ENCODE peak calls at places on chromosomes 12 and 14, in ten cellular contexts. H is breast epithelium, C is GM12878, S is endothelial cell of umbilical vein, Y is upper lobe of left lung, U is stomach, V is HCT116, M is sigmoid colon, R is prostate gland, W is transverse colon. P is an unnamed sample.

GRCh38 chr12:82651489-82651888 is 35.2 kb upstream of the TMTC2 start:
- DNase-seq in C (no peak), M (no peak), S (no peak), Y (no peak), R (no peak), W (no peak), H (no peak), U (no peak), V (peak), P (no peak)

GRCh38 chr14:105330491-105330895 is 15.9 kb downstream of the PACS2 start:
- DNase-seq in V (no peak), H (no peak), S (peak), W (no peak), M (no peak), Y (no peak), C (no peak), R (no peak), U (no peak), P (no peak)

GRCh38 chr12:67355428-67356385 is 86.5 kb downstream of the CAND1 start:
- DNase-seq in M (no peak), C (peak), H (no peak), W (no peak), S (peak), R (no peak), V (peak), Y (peak), U (no peak), P (no peak)

GRCh38 chr12:16112626-16113560 is 164.6 kb downstream of the SLC15A5 start:
- DNase-seq in U (no peak), Y (no peak), W (no peak), S (no peak), M (no peak), C (no peak), H (no peak), V (no peak), R (no peak), P (no peak)

GRCh38 chr14:73786942-73787759 is 64.5 kb upstream of the PTGR2 start:
- DNase-seq in W (peak), V (no peak), H (peak), C (no peak), Y (peak), S (peak), R (peak), M (peak), U (peak), P (no peak)

GRCh38 chr12:48789858-48790326 is 1.0 kb upstream of the ADCY6 start:
- DNase-seq in U (no peak), W (no peak), H (no peak), V (no peak), C (no peak), M (no peak), S (no peak), R (no peak), Y (no peak), P (peak)

GRCh38 chr12:51910168-51910567 is 2.9 kb downstream of the ACVRL1 start:
- DNase-seq in H (no peak), R (no peak), Y (no peak), U (no peak), V (no peak), M (peak), C (no peak), S (peak), W (no peak), P (no peak)

GRCh38 chr14:91317381-91318313 is 73.1 kb upstream of the GPR68 start:
- DNase-seq in R (peak), U (peak), S (peak), H (no peak), Y (peak), V (no peak), C (no peak), W (peak), M (peak), P (no peak)

GRCh38 chr12:101877816-101878811 is 734 bp downstream of the DRAM1 start:
- DNase-seq in W (peak), S (peak), V (no peak), H (no peak), R (peak), Y (peak), M (peak), U (peak), C (no peak), P (no peak)

GRCh38 chr14:76918751-76919421 is 92.7 kb downstream of the LRRC74A start:
- DNase-seq in M (peak), C (no peak), V (peak), H (peak), U (peak), R (peak), Y (peak), S (peak), W (peak), P (no peak)

GRCh38 chr12:31590730-31591307 is at the start of gene DENND5B:
- DNase-seq in U (peak), V (no peak), S (peak), W (peak), C (no peak), R (peak), M (peak), Y (peak), H (peak), P (no peak)

GRCh38 chr14:74636424-74637183 is 24.6 kb upstream of the LTBP2 start:
- DNase-seq in V (no peak), W (no peak), C (no peak), H (peak), M (no peak), U (no peak), R (no peak), S (no peak), Y (no peak), P (no peak)

GRCh38 chr12:13342971-13343370 is 146.4 kb downstream of the EMP1 start:
- DNase-seq in M (no peak), Y (no peak), S (no peak), V (no peak), H (no peak), R (no peak), C (no peak), W (no peak), U (no peak), P (no peak)

GRCh38 chr14:90604356-90604755 is 207.5 kb downstream of the CALM1 start:
- DNase-seq in Y (no peak), S (peak), U (no peak), W (no peak), H (no peak), C (no peak), M (peak), R (no peak), V (no peak), P (no peak)

GRCh38 chr12:119749666-119750065 is 81.7 kb downstream of the PRKAB1 start:
- DNase-seq in W (no peak), R (no peak), H (no peak), M (no peak), U (no peak), V (no peak), S (no peak), C (no peak), Y (no peak), P (no peak)

GRCh38 chr12:131604859-131605258 is 106.0 kb upstream of the SFSWAP start:
- DNase-seq in M (no peak), U (no peak), S (no peak), R (no peak), V (no peak), H (no peak), C (no peak), W (no peak), Y (no peak), P (no peak)

GRCh38 chr12:63348544-63348943 is 197.5 kb upstream of the AVPR1A start:
- DNase-seq in C (no peak), W (no peak), V (no peak), M (no peak), S (no peak), H (no peak), U (no peak), R (no peak), Y (no peak), P (no peak)

GRCh38 chr12:43692064-43692463 is 66.5 kb downstream of the PUS7L start:
- DNase-seq in V (peak), M (no peak), C (no peak), R (no peak), H (no peak), W (no peak), S (peak), U (no peak), Y (no peak), P (no peak)

GRCh38 chr12:58801986-58802385 is 118.3 kb downstream of the LRIG3 start:
- DNase-seq in V (no peak), M (no peak), W (no peak), C (no peak), Y (no peak), U (no peak), H (no peak), R (no peak), S (no peak), P (no peak)

GRCh38 chr12:27965966-27966365 is 6.6 kb downstream of the PTHLH start:
- DNase-seq in U (no peak), Y (no peak), W (no peak), M (no peak), R (no peak), V (no peak), S (peak), H (no peak), C (no peak), P (no peak)

GRCh38 chr12:29673346-29673745 is 110.4 kb downstream of the TMTC1 start:
- DNase-seq in C (no peak), M (no peak), U (no peak), V (no peak), Y (no peak), H (no peak), R (no peak), W (no peak), S (peak), P (no peak)

GRCh38 chr12:65229441-65229840 is 49.0 kb upstream of the MSRB3 start:
- DNase-seq in V (no peak), R (no peak), W (no peak), H (no peak), M (no peak), S (peak), C (no peak), Y (no peak), U (no peak), P (no peak)

GRCh38 chr12:41521872-41522379 is 333.8 kb downstream of the PDZRN4 start:
- DNase-seq in U (no peak), S (peak), V (no peak), Y (no peak), M (no peak), H (no peak), W (no peak), C (peak), R (no peak), P (no peak)

GRCh38 chr12:112370868-112371510 is 11.2 kb downstream of the HECTD4 start:
- DNase-seq in H (no peak), U (no peak), R (no peak), W (no peak), C (no peak), V (no peak), S (no peak), M (no peak), Y (no peak), P (no peak)

GRCh38 chr14:49160983-49161382 is 425.2 kb downstream of the RPS29 start:
- DNase-seq in C (no peak), Y (no peak), M (no peak), U (no peak), H (no peak), V (no peak), W (no peak), S (no peak), R (no peak), P (no peak)

GRCh38 chr14:79809849-79810612 is 401.3 kb downstream of the DIO2 start:
- DNase-seq in M (no peak), W (peak), H (no peak), R (peak), U (no peak), S (no peak), Y (no peak), V (no peak), C (no peak), P (no peak)

GRCh38 chr12:93018610-93019009 is 89.5 kb upstream of the EEA1 start:
- DNase-seq in M (no peak), U (no peak), H (no peak), S (no peak), Y (no peak), C (no peak), R (no peak), W (peak), V (no peak), P (no peak)

GRCh38 chr12:27333311-27334009 is 824 bp downstream of the BMAL2 start:
- DNase-seq in H (no peak), V (no peak), C (no peak), R (peak), Y (peak), U (peak), S (peak), W (peak), M (peak), P (no peak)

GRCh38 chr14:42214981-42215491 is 608.4 kb downstream of the LRFN5 start:
- DNase-seq in C (no peak), V (no peak), U (no peak), M (no peak), R (no peak), W (no peak), S (peak), H (no peak), Y (no peak), P (no peak)

GRCh38 chr14:51895425-51895824 is 35.0 kb downstream of the GNG2 start:
- DNase-seq in M (no peak), C (no peak), U (no peak), V (no peak), R (no peak), Y (no peak), W (no peak), S (no peak), H (no peak), P (no peak)

DNA sequence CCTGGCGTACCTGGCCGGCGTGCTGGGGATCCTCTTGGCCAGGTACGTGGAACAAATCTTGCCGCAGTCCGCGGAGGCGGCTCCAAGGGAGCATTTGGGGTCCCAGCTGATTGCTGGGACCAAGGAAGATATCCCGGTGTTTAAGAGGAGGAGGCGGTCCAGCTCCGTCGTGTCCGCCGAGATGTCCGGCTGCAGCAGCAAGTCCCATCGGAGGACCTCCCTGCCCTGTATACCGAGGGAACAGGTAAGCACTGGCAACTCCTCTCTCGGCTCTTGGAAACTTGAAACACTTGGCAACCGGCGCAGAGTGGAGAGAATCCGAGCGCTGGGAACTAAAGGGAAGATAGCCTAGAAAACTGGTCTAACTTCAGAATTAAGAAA is 1.7 kb downstream of the PDE3A start:
- DNase-seq in R (peak), U (no peak), V (no peak), Y (no peak), C (no peak), S (peak), W (peak), H (no peak), M (peak), P (no peak)
- H3K4me3 ChIP-seq in R (peak), U (peak), V (peak), Y (peak), C (no peak), S (peak), W (peak), H (peak), M (peak), P (peak)

DNA sequence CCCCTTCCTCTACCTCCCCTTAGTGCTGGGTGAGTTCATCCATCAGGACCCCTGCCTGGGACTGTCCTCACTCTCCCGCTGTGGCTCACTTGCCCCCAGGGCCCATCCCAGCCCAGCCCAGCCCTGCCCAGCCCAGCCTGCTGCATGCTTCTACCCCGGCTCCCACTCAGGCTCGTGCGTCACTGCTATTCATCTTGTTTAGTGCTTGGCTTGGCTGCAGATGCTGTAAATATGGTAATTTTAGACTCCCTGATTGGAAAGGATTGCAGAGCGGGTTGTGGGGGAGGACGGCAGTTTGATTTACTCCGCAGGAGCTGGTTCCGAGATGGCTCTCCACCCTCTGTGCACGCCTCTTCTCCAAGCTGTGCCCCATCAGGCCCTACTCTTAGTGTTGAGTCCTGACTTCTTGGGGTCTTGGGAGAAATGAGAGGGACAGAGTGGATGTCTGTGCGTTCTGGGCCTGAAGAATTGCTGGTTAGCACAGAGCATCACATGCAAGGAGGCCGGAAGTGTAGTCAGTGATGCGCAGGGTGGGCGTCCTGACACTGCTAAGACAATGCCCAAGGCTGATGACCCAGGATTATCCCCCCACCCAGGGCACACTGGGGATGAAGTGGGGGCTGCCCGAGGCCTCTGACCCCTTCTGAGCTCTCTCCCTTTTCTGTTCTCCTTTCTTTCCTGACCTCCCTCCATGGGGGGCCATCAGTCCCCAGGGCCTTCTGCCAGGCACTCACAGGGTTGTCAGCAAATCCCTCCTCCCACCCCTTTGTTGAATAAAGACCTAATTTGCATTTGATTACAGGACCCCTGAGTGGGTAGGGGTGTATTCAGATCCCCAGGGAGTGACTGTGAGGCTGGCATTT is 244.4 kb downstream of the ZFP36L1 start:
- DNase-seq in C (no peak), W (peak), S (no peak), M (peak), U (peak), Y (no peak), R (peak), H (peak), V (peak), P (no peak)
- TF ChIP-seq POLR2AphosphoS5 in C (no peak), W (peak), S (no peak), M (peak), U (peak), Y (peak), R (peak), H (peak), V (peak), P (peak)

GRCh38 chr14:68543516-68543915 is 249.4 kb downstream of the ZFP36L1 start:
- DNase-seq in M (no peak), W (no peak), S (no peak), H (no peak), V (no peak), C (no peak), Y (no peak), R (no peak), U (no peak), P (peak)

GRCh38 chr14:68546839-68547238 is 246.0 kb downstream of the ZFP36L1 start:
- DNase-seq in W (no peak), C (no peak), V (no peak), H (no peak), U (no peak), M (no peak), S (no peak), R (no peak), Y (no peak), P (peak)

GRCh38 chr14:68541128-68541896 is 251.6 kb downstream of the ZFP36L1 start:
- DNase-seq in U (no peak), V (no peak), M (no peak), R (no peak), W (no peak), H (no peak), Y (no peak), S (no peak), C (no peak), P (no peak)

GRCh38 chr14:68542346-68542745 is 250.5 kb downstream of the ZFP36L1 start:
- DNase-seq in C (no peak), W (no peak), H (no peak), V (no peak), R (no peak), Y (no peak), S (no peak), U (no peak), M (no peak), P (no peak)

DNA sequence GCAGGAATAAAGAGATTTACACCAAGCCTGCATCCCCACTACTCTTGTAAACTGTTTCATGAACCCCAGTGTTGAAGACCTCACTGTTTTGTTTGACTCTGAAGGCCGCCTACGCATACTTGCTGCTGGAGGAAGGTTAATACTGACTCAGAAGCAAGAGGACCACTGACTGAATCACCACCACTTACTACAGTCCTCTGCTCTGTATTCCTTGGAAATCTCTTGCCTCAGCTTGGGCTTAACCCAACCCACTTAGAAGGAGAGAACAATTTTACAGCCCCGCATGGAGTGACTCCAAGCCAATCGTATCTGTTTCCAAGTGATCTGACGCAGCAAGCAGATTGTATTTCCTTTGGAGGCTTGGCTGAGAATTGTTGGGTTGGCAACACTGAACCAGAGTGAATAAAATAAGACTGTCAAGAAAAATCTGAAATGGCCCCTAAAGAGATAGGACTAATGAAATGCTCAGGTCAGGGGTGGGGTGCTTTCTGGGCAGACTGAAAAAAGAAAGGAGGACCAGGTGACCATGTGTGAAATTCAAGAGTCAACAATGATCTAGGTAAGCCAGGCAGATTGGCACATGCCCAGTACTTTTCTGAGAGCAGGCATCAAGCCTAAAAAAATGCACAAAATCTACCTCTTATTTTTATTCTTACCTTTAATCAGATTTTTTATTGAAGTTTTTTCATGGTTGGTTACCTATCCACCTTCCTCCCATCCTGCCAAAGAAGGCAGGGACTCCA is 248.5 kb downstream of the ZFP36L1 start:
- DNase-seq in H (peak), W (peak), C (no peak), M (peak), Y (no peak), R (peak), U (peak), S (peak), V (no peak), P (peak)
- TF ChIP-seq POLR2A in H (no peak), W (no peak), C (no peak), M (peak), Y (no peak), R (no peak), U (no peak), S (no peak), V (no peak), P (no peak)

DNA sequence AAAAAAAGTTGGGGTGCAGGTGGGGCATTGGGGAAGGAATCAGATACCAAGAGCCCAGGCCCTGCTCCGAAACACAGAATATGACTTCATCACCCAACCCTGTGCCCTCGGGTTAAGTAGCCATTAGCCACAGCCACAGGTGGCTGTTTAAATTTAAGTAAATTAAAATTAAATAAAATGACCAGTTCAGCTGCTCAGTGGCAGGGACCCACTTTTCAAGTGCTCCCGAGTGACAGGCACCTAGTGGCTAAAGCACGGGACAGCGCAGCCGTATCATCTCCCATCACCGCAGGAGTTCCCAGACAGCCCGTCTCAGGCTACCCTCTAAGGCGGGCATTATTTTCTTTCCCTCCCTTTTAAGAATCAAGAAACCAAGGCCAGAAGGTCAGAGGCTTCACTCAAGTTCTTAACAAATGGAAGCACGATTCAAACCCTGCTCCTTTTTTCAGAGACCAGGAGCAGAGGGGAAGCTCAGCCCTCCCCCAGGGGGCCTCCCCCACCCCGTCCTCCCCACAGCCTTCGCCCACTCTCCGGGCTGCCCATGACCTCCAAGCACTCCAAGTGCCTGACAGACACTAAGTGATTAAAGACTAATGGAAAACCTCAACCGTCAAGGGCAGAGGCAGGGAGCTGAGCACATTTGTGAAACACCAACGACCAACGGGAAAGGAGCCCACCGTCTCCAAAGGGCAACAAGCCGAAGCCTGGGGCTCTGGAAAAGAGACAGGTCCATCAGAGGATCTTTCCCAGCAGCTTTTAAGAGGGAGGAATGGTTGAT is 5.2 kb downstream of the NCOR2 start:
- DNase-seq in H (no peak), W (no peak), U (no peak), Y (no peak), M (no peak), S (no peak), V (no peak), C (no peak), R (no peak), P (no peak)
- H3K4me3 ChIP-seq in H (no peak), W (no peak), U (no peak), Y (no peak), M (no peak), S (no peak), V (no peak), C (no peak), R (no peak), P (no peak)

P was measured in vagina.